ENCODE peak calls at places on chromosomes 16 and 17, in ten cellular contexts. E is T-helper 2 cell; L is HCEC 1CT; N is T-cell; I is EL; J is endothelial cell; O is stimulated activated naive CD4-positive, alpha-beta T cell; U is amniotic stem cell; W is CD4-positive, CD25-positive, alpha-beta regulatory T cell; G is stomach. Y is an unnamed sample.

GRCh38 chr17:59506907-59507726 is 58.3 kb upstream of the DHX40 start:
- DNase-seq in O (no peak), U (no peak), N (no peak), W (no peak), I (no peak), L (no peak), E (no peak), G (no peak), J (no peak), Y (no peak)

GRCh38 chr16:31177136-31177535 is 2.8 kb upstream of the FUS start:
- DNase-seq in U (no peak), G (no peak), W (peak; percentile 65), O (peak; percentile 74), I (peak; percentile 53), N (peak; percentile 56), J (no peak), E (no peak), L (no peak), Y (no peak)

GRCh38 chr16:9966569-9967157 is 215.6 kb downstream of the GRIN2A start:
- DNase-seq in W (no peak), U (no peak), J (no peak), O (no peak), E (no peak), L (peak; percentile 41), G (no peak), I (peak; percentile 60), N (no peak), Y (no peak)

GRCh38 chr16:19486744-19487325 is 35.1 kb downstream of the GDE1 start:
- DNase-seq in U (no peak), E (no peak), N (no peak), J (no peak), O (no peak), L (no peak), I (no peak), W (no peak), G (no peak), Y (no peak)

GRCh38 chr17:73984981-73985380 is 218.5 kb upstream of the RPL38 start:
- DNase-seq in I (no peak), L (no peak), N (no peak), E (no peak), U (no peak), W (no peak), O (no peak), J (no peak), G (no peak), Y (no peak)

GRCh38 chr16:22624759-22625533 is 114.3 kb downstream of the NPIPB5 start:
- DNase-seq in O (no peak), I (no peak), W (no peak), E (no peak), G (no peak), U (no peak), J (no peak), N (no peak), L (no peak), Y (no peak)

GRCh38 chr16:89156740-89157645 is 14.6 kb upstream of the CDH15 start:
- DNase-seq in E (no peak), G (no peak), O (no peak), J (no peak), L (no peak), N (no peak), W (no peak), I (no peak), U (no peak), Y (no peak)

GRCh38 chr17:41793749-41794602 is 7.5 kb upstream of the JUP start:
- DNase-seq in W (no peak), J (no peak), U (no peak), O (no peak), G (no peak), I (no peak), E (no peak), L (no peak), N (no peak), Y (no peak)

GRCh38 chr17:20944014-20944905 is 98.6 kb downstream of the USP22 start:
- DNase-seq in G (peak; percentile 86), L (no peak), N (no peak), E (no peak), W (peak; percentile 13), U (no peak), O (peak; percentile 17), J (peak; percentile 24), I (no peak), Y (no peak)

GRCh38 chr17:752620-753219 is 656 bp upstream of the GEMIN4 start:
- DNase-seq in I (peak; percentile 36), U (no peak), J (no peak), W (no peak), N (no peak), E (no peak), L (no peak), G (peak; percentile 76), O (no peak), Y (peak; percentile 20)

GRCh38 chr16:19488213-19488640 is 33.7 kb downstream of the GDE1 start:
- DNase-seq in G (peak; percentile 46), L (no peak), J (no peak), W (no peak), U (no peak), O (no peak), N (no peak), I (no peak), E (no peak), Y (no peak)

GRCh38 chr16:50093607-50094570 is 28.1 kb downstream of the HEATR3 start:
- DNase-seq in E (no peak), J (no peak), L (no peak), W (peak; percentile 20), U (no peak), O (no peak), N (peak; percentile 2), I (no peak), G (peak; percentile 34), Y (no peak)

GRCh38 chr16:24988593-24989338 is 26.4 kb downstream of the ARHGAP17 start:
- DNase-seq in N (no peak), O (no peak), U (peak; percentile 44), E (no peak), J (no peak), L (peak; percentile 64), G (peak; percentile 40), I (peak; percentile 83), W (no peak), Y (no peak)

GRCh38 chr16:19555938-19556778 is 655 bp downstream of the VPS35L start:
- DNase-seq in I (peak; percentile 47), W (peak; percentile 7), O (no peak), J (peak; percentile 53), U (no peak), N (no peak), L (peak; percentile 39), E (no peak), G (no peak), Y (no peak)

GRCh38 chr17:39727556-39727955 is 2.8 kb downstream of the MIEN1 start:
- DNase-seq in G (no peak), N (no peak), J (no peak), W (no peak), O (no peak), U (no peak), I (no peak), L (no peak), E (no peak), Y (no peak)

GRCh38 chr17:52011070-52011469 is 147.4 kb downstream of the CA10 start:
- DNase-seq in I (no peak), E (no peak), O (no peak), U (no peak), N (no peak), J (no peak), W (no peak), G (no peak), L (no peak), Y (no peak)

GRCh38 chr17:58282442-58282841 is 1.7 kb upstream of the MPO start:
- DNase-seq in L (no peak), U (no peak), N (no peak), O (no peak), J (no peak), W (no peak), E (no peak), G (no peak), I (no peak), Y (no peak)

GRCh38 chr17:20270336-20270735 is 197.0 kb downstream of the LGALS9B start:
- DNase-seq in J (no peak), N (no peak), G (no peak), E (no peak), O (no peak), W (no peak), I (no peak), U (no peak), L (no peak), Y (no peak)

GRCh38 chr16:6977291-6977690 is 355.4 kb upstream of the RBFOX1 start:
- DNase-seq in O (no peak), I (no peak), G (no peak), N (no peak), L (no peak), W (no peak), J (no peak), U (no peak), E (no peak), Y (no peak)

GRCh38 chr16:84919267-84919666 is 92.1 kb downstream of the ZDHHC7 start:
- DNase-seq in G (no peak), W (no peak), U (no peak), O (no peak), I (peak; percentile 30), J (no peak), E (no peak), N (no peak), L (no peak), Y (no peak)

GRCh38 chr17:77363821-77364361 is 223.1 kb downstream of the SEC14L1 start:
- DNase-seq in U (no peak), J (no peak), I (peak; percentile 54), G (no peak), L (no peak), N (peak; percentile 36), E (no peak), O (peak; percentile 51), W (no peak), Y (no peak)

GRCh38 chr17:7380321-7380720 is 568 bp upstream of the TNK1 start:
- DNase-seq in L (no peak), E (no peak), W (no peak), I (peak; percentile 65), N (no peak), U (no peak), J (no peak), G (peak; percentile 80), O (no peak), Y (no peak)

GRCh38 chr17:57572600-57572999 is 172.5 kb downstream of the CCDC182 start:
- DNase-seq in G (no peak), I (no peak), W (no peak), E (no peak), U (no peak), N (no peak), J (no peak), L (no peak), O (no peak), Y (no peak)

Y was measured in AG04450.